ENCODE peak calls at places on chromosomes 7 and 10, in seven cellular contexts. H is H1, E is prostate gland, V is heart left ventricle, U is right lobe of liver, O is HCT116, C is thoracic aorta. B is an unnamed sample.

GRCh38 chr7:27198138-27198841 is 1.6 kb downstream of the HOXA13 start:
- DNase-seq in C (no peak), V (no peak), O (no peak), E (peak; percentile 19), H (no peak), U (no peak), B (no peak)

GRCh38 chr10:112487964-112488363 is 40.9 kb downstream of the VTI1A start:
- DNase-seq in C (no peak), H (no peak), V (no peak), E (no peak), O (no peak), U (no peak), B (no peak)

GRCh38 chr10:110852255-110852896 is 19.4 kb upstream of the PDCD4 start:
- DNase-seq in V (no peak), H (no peak), U (peak; percentile 84), O (peak; percentile 85), E (no peak), C (no peak), B (no peak)

GRCh38 chr7:1492640-1493039 is 11.5 kb downstream of the INTS1 start:
- DNase-seq in H (no peak), O (no peak), E (no peak), V (no peak), C (no peak), U (no peak), B (no peak)

GRCh38 chr7:44439933-44440332 is 50.5 kb downstream of the NUDCD3 start:
- DNase-seq in U (no peak), E (no peak), H (no peak), O (no peak), C (no peak), V (no peak), B (no peak)

GRCh38 chr10:1473874-1474273 is 263.5 kb downstream of the ADARB2 start:
- DNase-seq in O (no peak), U (no peak), E (no peak), C (no peak), V (no peak), H (no peak), B (no peak)

GRCh38 chr7:100483728-100484635 is at the start of gene NYAP1:
- DNase-seq in U (no peak), E (peak; percentile 67), O (no peak), V (peak; percentile 60), H (no peak), C (no peak), B (no peak)

GRCh38 chr10:10665750-10666149 is 351.9 kb upstream of the CELF2 start:
- DNase-seq in V (peak; percentile 38), E (no peak), H (no peak), O (no peak), U (no peak), C (no peak), B (no peak)

GRCh38 chr10:62626817-62627216 is 177.7 kb upstream of the ADO start:
- DNase-seq in C (no peak), U (no peak), E (no peak), O (no peak), H (no peak), V (no peak), B (no peak)

GRCh38 chr7:131738066-131738465 is 181.6 kb upstream of the PODXL start:
- DNase-seq in O (no peak), H (no peak), U (no peak), V (no peak), C (no peak), E (no peak), B (no peak)

GRCh38 chr7:108235451-108236061 is 105.4 kb upstream of the LAMB4 start:
- DNase-seq in U (no peak), V (no peak), C (no peak), E (no peak), O (no peak), H (no peak), B (no peak)

GRCh38 chr10:11325817-11326216 is 285.6 kb downstream of the USP6NL start:
- DNase-seq in U (no peak), E (no peak), O (no peak), H (no peak), C (no peak), V (no peak), B (no peak)

GRCh38 chr7:50793115-50793946 is 10.6 kb upstream of the GRB10 start:
- DNase-seq in U (peak; percentile 88), H (no peak), V (peak; percentile 82), C (no peak), E (peak; percentile 65), O (no peak), B (no peak)

GRCh38 chr10:125423569-125423968 is 259.4 kb downstream of the TEX36 start:
- DNase-seq in C (no peak), H (no peak), E (no peak), V (no peak), O (no peak), U (no peak), B (no peak)

GRCh38 chr10:6514844-6515780 is 65.0 kb downstream of the PRKCQ start:
- DNase-seq in E (no peak), C (no peak), H (no peak), V (no peak), U (no peak), O (no peak), B (no peak)

GRCh38 chr7:73742753-73743641 is 4.4 kb upstream of the ABHD11 start:
- DNase-seq in V (no peak), O (peak; percentile 96), E (peak; percentile 71), U (peak; percentile 98), H (peak; percentile 92), C (no peak), B (no peak)

GRCh38 chr7:105621617-105622016 is 40.3 kb upstream of the EFCAB10 start:
- DNase-seq in E (peak; percentile 46), C (no peak), O (no peak), V (peak; percentile 67), U (no peak), H (no peak), B (no peak)

GRCh38 chr10:100516847-100517246 is 2.8 kb downstream of the SEC31B start:
- DNase-seq in H (no peak), C (no peak), U (peak; percentile 82), V (no peak), E (no peak), O (no peak), B (no peak)

GRCh38 chr10:128078136-128078969 is 47.9 kb downstream of the MKI67 start:
- DNase-seq in E (no peak), U (no peak), H (peak; percentile 19), O (peak; percentile 28), C (no peak), V (no peak), B (no peak)

GRCh38 chr7:92534572-92534971 is 6.0 kb downstream of the RBM48 start:
- DNase-seq in O (no peak), E (no peak), V (no peak), U (no peak), H (no peak), C (no peak), B (no peak)
- H3K4me3 ChIP-seq in O (no peak overlapping the region), E (no peak overlapping the region), V (no peak overlapping the region), U (no peak overlapping the region), H (no peak overlapping the region), C (no peak overlapping the region), B (no peak overlapping the region)

GRCh38 chr10:42638821-42639270 is 476 bp upstream of the ZNF33B start:
- DNase-seq in O (no peak), E (no peak), V (no peak), C (no peak), U (no peak), H (no peak), B (no peak)

GRCh38 chr10:42635098-42635497 is 3.3 kb downstream of the ZNF33B start:
- DNase-seq in V (no peak), E (no peak), U (no peak), H (no peak), C (no peak), O (no peak), B (no peak)

GRCh38 chr10:42637142-42637541 is 1.2 kb downstream of the ZNF33B start:
- DNase-seq in H (no peak), U (no peak), E (no peak), V (no peak), O (no peak), C (no peak), B (no peak)

GRCh38 chr10:42638053-42638820 is at the start of gene ZNF33B:
- DNase-seq in C (peak; percentile 60), O (peak; percentile 96), H (peak; percentile 94), E (peak; percentile 97), U (peak; percentile 98), V (peak; percentile 96), B (peak; percentile 88)

DNA sequence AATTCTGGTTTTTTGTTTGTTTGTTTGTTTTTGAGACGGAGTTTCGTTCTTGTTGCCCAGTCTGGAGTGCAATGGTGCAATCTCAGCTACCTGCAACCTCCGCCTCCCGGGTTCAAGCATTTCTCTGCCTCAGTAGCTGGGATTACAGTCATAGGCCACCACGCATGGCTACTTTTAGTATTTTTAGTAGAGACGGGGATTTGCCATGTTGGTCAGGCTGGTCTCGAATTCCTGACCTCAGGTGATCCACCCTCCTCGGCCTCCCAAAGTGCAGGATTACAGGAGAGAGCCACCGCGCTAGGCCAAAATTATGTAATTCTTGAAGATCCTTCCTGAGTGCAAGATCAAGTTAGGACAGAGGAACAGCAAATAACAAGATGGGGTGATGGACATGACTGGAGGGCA is 720 bp downstream of the ZNF33B start:
- DNase-seq in H (no peak), C (no peak), E (no peak), O (no peak), U (no peak), V (no peak), B (no peak)
- H3K4me1 ChIP-seq in H (peaks cover 4% of the 10 kb centered on the region), C (peaks cover 6% of the 10 kb centered on the region), E (no peaks in the 10 kb centered on the region), O (peaks cover 10% of the 10 kb centered on the region), U (peaks cover 16% of the 10 kb centered on the region), V (peaks cover 5% of the 10 kb centered on the region), B (no peaks in the 10 kb centered on the region)

DNA sequence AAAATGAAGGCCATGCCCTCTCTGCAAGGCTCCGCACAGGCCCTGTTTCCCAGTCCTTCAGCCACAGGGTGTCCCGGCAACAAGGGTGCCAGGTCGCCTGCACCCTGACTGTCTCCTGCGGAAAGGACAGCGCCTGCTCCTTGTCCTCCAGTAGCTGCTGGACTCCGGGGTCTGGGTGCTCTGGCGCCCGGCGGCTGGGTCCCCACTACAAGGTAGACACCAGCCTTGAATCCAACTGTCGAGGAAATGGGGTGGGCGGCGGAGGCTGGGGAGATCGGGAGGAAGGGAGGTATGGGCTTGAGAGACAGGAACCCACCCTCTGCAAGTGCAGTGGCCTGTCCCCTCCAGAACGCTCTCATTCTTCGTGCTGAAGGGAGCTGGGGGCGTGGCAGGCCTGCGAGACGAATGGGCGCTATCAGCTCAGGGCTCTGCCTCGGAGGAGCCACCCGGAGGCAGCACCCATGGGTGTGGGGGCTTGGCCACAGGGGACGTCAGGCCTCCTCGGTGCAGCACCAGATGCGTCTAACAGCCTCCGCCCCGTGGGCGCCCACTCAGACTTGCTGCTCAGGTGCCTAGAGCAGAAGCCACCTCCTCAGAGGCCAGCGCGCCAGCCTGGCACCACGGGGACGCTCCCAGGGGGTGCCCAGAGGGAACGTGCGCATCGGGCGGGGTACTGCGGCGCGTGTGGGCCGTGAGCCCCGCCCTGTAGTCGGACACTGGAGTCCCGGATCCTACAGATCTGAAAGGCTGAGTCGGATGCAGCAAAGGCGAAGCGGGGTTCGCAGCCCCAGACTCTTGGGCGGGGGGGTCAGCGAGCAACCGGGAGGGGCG is 15.6 kb downstream of the ADAM8 start:
- DNase-seq in V (peak; percentile 76), O (no peak), U (no peak), E (peak; percentile 29), H (no peak), C (no peak), B (no peak)
- H3K4me3 ChIP-seq in V (peak overlapping the region; percentile 81), O (peak overlapping the region; percentile 60), U (peak overlapping the region; percentile 61), E (peak overlapping the region; percentile 75), H (peak overlapping the region; percentile 40), C (peak overlapping the region; percentile 95), B (peak overlapping the region; percentile 82)

DNA sequence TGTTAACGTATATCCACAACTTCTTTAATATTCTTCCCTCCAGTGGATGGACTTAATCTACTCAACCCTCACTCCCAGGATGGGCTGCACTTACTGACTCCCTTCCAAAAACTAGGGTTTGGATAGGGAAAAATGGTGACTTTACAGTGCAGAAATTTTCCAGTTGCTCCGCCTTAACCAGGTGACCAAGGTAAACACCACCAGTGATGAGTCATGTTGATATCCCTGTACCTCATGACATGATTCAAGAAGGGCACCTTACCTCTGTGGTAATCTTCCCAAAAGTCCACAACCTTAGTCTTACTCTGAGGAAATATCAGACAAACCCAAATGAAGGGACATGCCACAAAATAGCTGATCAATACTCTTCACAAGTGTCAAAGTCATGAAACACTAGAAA is 3.5 kb upstream of the GSTK1 start:
- DNase-seq in H (no peak), U (no peak), C (no peak), V (no peak), O (peak; percentile 29), E (no peak), B (no peak)
- H3K4me1 ChIP-seq in H (no peaks in the 10 kb centered on the region), U (peaks cover 31% of the 10 kb centered on the region), C (peaks cover 18% of the 10 kb centered on the region), V (peaks cover 15% of the 10 kb centered on the region), O (peaks cover 9% of the 10 kb centered on the region), E (no peaks in the 10 kb centered on the region), B (no peaks in the 10 kb centered on the region)

B was measured in iPS DF 6.9.